ENCODE peak calls at places on chromosomes 12 and 14, in six cellular contexts. O, J, L, R, T and Z are unnamed samples.

GRCh38 chr14:72608391-72609204 is 285.3 kb downstream of the DPF3 start:
- DNase-seq in R (no peak), T (no peak), L (no peak), J (no peak), O (no peak), Z (no peak)

GRCh38 chr12:13177373-13177772 is 19.2 kb upstream of the EMP1 start:
- DNase-seq in J (no peak), R (no peak), L (no peak), O (no peak), T (no peak), Z (no peak)

GRCh38 chr14:73771848-73772705 is 57.9 kb upstream of the PNMA1 start:
- DNase-seq in O (peak; percentile 61), J (peak; percentile 54), R (no peak), L (peak; percentile 59), T (peak; percentile 68), Z (peak; percentile 51)

GRCh38 chr14:76138758-76139723 is 12.7 kb upstream of the GPATCH2L start:
- DNase-seq in O (no peak), R (peak; percentile 38), T (no peak), J (no peak), L (no peak), Z (no peak)

GRCh38 chr14:89440997-89441909 is 24.2 kb upstream of the FOXN3 start:
- DNase-seq in L (no peak), J (no peak), O (no peak), R (no peak), T (no peak), Z (no peak)

GRCh38 chr12:56581418-56582145 is 48.5 kb downstream of the BAZ2A start:
- DNase-seq in O (no peak), T (no peak), J (no peak), L (no peak), R (no peak), Z (no peak)

GRCh38 chr14:93076755-93077154 is 39.0 kb downstream of the ITPK1 start:
- DNase-seq in L (no peak), T (no peak), O (no peak), J (no peak), R (no peak), Z (no peak)

GRCh38 chr14:36701144-36701543 is 39.5 kb downstream of the PAX9 start:
- DNase-seq in J (no peak), T (no peak), L (no peak), R (no peak), O (no peak), Z (no peak)

GRCh38 chr12:71972441-71973074 is 33.9 kb downstream of the TPH2 start:
- DNase-seq in O (no peak), R (no peak), J (no peak), T (no peak), L (no peak), Z (no peak)

GRCh38 chr12:114403044-114403689 is 2.8 kb downstream of the TBX5 start:
- DNase-seq in J (no peak), L (no peak), O (no peak), T (no peak), R (peak; percentile 85), Z (no peak)

GRCh38 chr12:48189331-48190125 is 6.1 kb downstream of the CCDC184 start:
- DNase-seq in J (peak; percentile 46), T (peak; percentile 56), R (peak; percentile 75), L (peak; percentile 70), O (peak; percentile 57), Z (peak; percentile 47)